ENCODE peak calls at places on chromosome 22, in five cellular contexts. One of them, this sample, is unnamed.

GRCh38 chr22:32020117-32020516 is 22.9 kb upstream of the SLC5A1 start:
- DNase-seq in WTC11: no peak
- DNase-seq in cardiac muscle cell: no peak
- DNase-seq in fibroblast of pulmonary artery: peak
- DNase-seq in GM23338: no peak
- DNase-seq in this sample: no peak

GRCh38 chr22:49323751-49324415 is 503.8 kb downstream of the BRD1 start:
- DNase-seq in cardiac muscle cell: no peak
- DNase-seq in WTC11: no peak
- DNase-seq in fibroblast of pulmonary artery: no peak
- DNase-seq in GM23338: no peak
- DNase-seq in this sample: no peak

GRCh38 chr22:41636467-41636866 is 15.4 kb downstream of the XRCC6 start:
- DNase-seq in GM23338: no peak
- DNase-seq in fibroblast of pulmonary artery: peak
- DNase-seq in WTC11: no peak
- DNase-seq in cardiac muscle cell: no peak
- DNase-seq in this sample: no peak

GRCh38 chr22:29040385-29041275 is 21.0 kb downstream of the C22orf31 start:
- DNase-seq in cardiac muscle cell: peak
- DNase-seq in GM23338: peak
- DNase-seq in WTC11: peak
- DNase-seq in fibroblast of pulmonary artery: peak
- DNase-seq in this sample: no peak

GRCh38 chr22:46861968-46862367 is 99.5 kb downstream of the TBC1D22A start:
- DNase-seq in cardiac muscle cell: no peak
- DNase-seq in GM23338: no peak
- DNase-seq in fibroblast of pulmonary artery: no peak
- DNase-seq in WTC11: no peak
- DNase-seq in this sample: no peak

GRCh38 chr22:49979587-49980264 is 19.2 kb downstream of the PIM3 start:
- DNase-seq in cardiac muscle cell: no peak
- DNase-seq in fibroblast of pulmonary artery: peak
- DNase-seq in WTC11: peak
- DNase-seq in GM23338: peak
- DNase-seq in this sample: no peak

GRCh38 chr22:25027052-25027525 is 74.6 kb downstream of the KIAA1671 start:
- DNase-seq in fibroblast of pulmonary artery: no peak
- DNase-seq in WTC11: no peak
- DNase-seq in cardiac muscle cell: no peak
- DNase-seq in GM23338: no peak
- DNase-seq in this sample: no peak

GRCh38 chr22:20062043-20062765 is 17.8 kb upstream of the DGCR8 start:
- DNase-seq in WTC11: no peak
- DNase-seq in fibroblast of pulmonary artery: no peak
- DNase-seq in GM23338: no peak
- DNase-seq in cardiac muscle cell: no peak
- DNase-seq in this sample: no peak

GRCh38 chr22:21937041-21937820 is 15.4 kb downstream of the PPM1F start:
- DNase-seq in fibroblast of pulmonary artery: no peak
- DNase-seq in WTC11: no peak
- DNase-seq in GM23338: no peak
- DNase-seq in cardiac muscle cell: no peak
- DNase-seq in this sample: no peak

GRCh38 chr22:38881464-38881871 is 9.5 kb upstream of the CBX6 start:
- DNase-seq in GM23338: no peak
- DNase-seq in fibroblast of pulmonary artery: peak
- DNase-seq in cardiac muscle cell: peak
- DNase-seq in WTC11: no peak
- DNase-seq in this sample: no peak

GRCh38 chr22:39148727-39149535 is 3.5 kb downstream of the CBX7 start:
- DNase-seq in GM23338: peak
- DNase-seq in WTC11: peak
- DNase-seq in fibroblast of pulmonary artery: no peak
- DNase-seq in cardiac muscle cell: no peak
- DNase-seq in this sample: no peak

GRCh38 chr22:17578129-17578754 is 14.9 kb downstream of the SLC25A18 start:
- DNase-seq in WTC11: no peak
- DNase-seq in fibroblast of pulmonary artery: peak
- DNase-seq in GM23338: no peak
- DNase-seq in cardiac muscle cell: no peak
- DNase-seq in this sample: no peak

GRCh38 chr22:20644071-20644642 is 129.8 kb upstream of the SERPIND1 start:
- DNase-seq in WTC11: no peak
- DNase-seq in cardiac muscle cell: no peak
- DNase-seq in GM23338: no peak
- DNase-seq in fibroblast of pulmonary artery: no peak
- DNase-seq in this sample: no peak

GRCh38 chr22:19497245-19497644 is 17.5 kb downstream of the CDC45 start:
- DNase-seq in fibroblast of pulmonary artery: peak
- DNase-seq in cardiac muscle cell: no peak
- DNase-seq in WTC11: no peak
- DNase-seq in GM23338: no peak
- DNase-seq in this sample: no peak

GRCh38 chr22:39144101-39144815 is 8.2 kb downstream of the CBX7 start:
- DNase-seq in cardiac muscle cell: no peak
- DNase-seq in WTC11: no peak
- DNase-seq in GM23338: peak
- DNase-seq in fibroblast of pulmonary artery: peak
- DNase-seq in this sample: no peak

GRCh38 chr22:47049078-47049609 is 286.7 kb downstream of the TBC1D22A start:
- DNase-seq in cardiac muscle cell: no peak
- DNase-seq in GM23338: no peak
- DNase-seq in WTC11: no peak
- DNase-seq in fibroblast of pulmonary artery: no peak
- DNase-seq in this sample: no peak

GRCh38 chr22:45876136-45877035 is 100.6 kb downstream of the WNT7B start:
- DNase-seq in fibroblast of pulmonary artery: no peak
- DNase-seq in GM23338: no peak
- DNase-seq in WTC11: no peak
- DNase-seq in cardiac muscle cell: no peak
- DNase-seq in this sample: no peak

GRCh38 chr22:23113067-23113846 is 28.5 kb downstream of the RSPH14 start:
- DNase-seq in fibroblast of pulmonary artery: peak
- DNase-seq in cardiac muscle cell: no peak
- DNase-seq in GM23338: no peak
- DNase-seq in WTC11: no peak
- DNase-seq in this sample: no peak

GRCh38 chr22:17818166-17818565 is 43.9 kb upstream of the BID start:
- DNase-seq in cardiac muscle cell: no peak
- DNase-seq in fibroblast of pulmonary artery: no peak
- DNase-seq in GM23338: no peak
- DNase-seq in WTC11: no peak
- DNase-seq in this sample: no peak

GRCh38 chr22:25745341-25746011 is 3.5 kb downstream of the MYO18B start:
- DNase-seq in cardiac muscle cell: no peak
- DNase-seq in GM23338: no peak
- DNase-seq in fibroblast of pulmonary artery: peak
- DNase-seq in WTC11: no peak
- DNase-seq in this sample: no peak

GRCh38 chr22:27990879-27991278 is 71.8 kb upstream of the PITPNB start:
- DNase-seq in WTC11: peak
- DNase-seq in fibroblast of pulmonary artery: peak
- DNase-seq in GM23338: peak
- DNase-seq in cardiac muscle cell: peak
- DNase-seq in this sample: no peak
- TF ChIP-seq CTCF in WTC11: peak
- TF ChIP-seq CTCF in fibroblast of pulmonary artery: peak
- TF ChIP-seq CTCF in GM23338: peak
- TF ChIP-seq CTCF in cardiac muscle cell: peak
- TF ChIP-seq CTCF in this sample: no peak

GRCh38 chr22:48052621-48052890 is 1290.1 kb downstream of the TBC1D22A start:
- DNase-seq in fibroblast of pulmonary artery: no peak
- DNase-seq in GM23338: no peak
- DNase-seq in WTC11: no peak
- DNase-seq in cardiac muscle cell: no peak
- DNase-seq in this sample: no peak
- TF ChIP-seq CTCF in fibroblast of pulmonary artery: no peak
- TF ChIP-seq CTCF in GM23338: no peak
- TF ChIP-seq CTCF in WTC11: no peak
- TF ChIP-seq CTCF in cardiac muscle cell: no peak
- TF ChIP-seq CTCF in this sample: no peak

GRCh38 chr22:35712672-35713071 is 5.0 kb upstream of the APOL5 start:
- DNase-seq in WTC11: no peak
- DNase-seq in GM23338: no peak
- DNase-seq in cardiac muscle cell: no peak
- DNase-seq in fibroblast of pulmonary artery: no peak
- DNase-seq in this sample: no peak
- TF ChIP-seq CTCF in WTC11: no peak
- TF ChIP-seq CTCF in GM23338: peak
- TF ChIP-seq CTCF in cardiac muscle cell: no peak
- TF ChIP-seq CTCF in fibroblast of pulmonary artery: no peak
- TF ChIP-seq CTCF in this sample: peak

GRCh38 chr22:44646141-44646540 is 55.9 kb upstream of the PRR5 start:
- DNase-seq in fibroblast of pulmonary artery: no peak
- DNase-seq in WTC11: no peak
- DNase-seq in GM23338: no peak
- DNase-seq in cardiac muscle cell: no peak
- DNase-seq in this sample: no peak
- TF ChIP-seq CTCF in fibroblast of pulmonary artery: no peak
- TF ChIP-seq CTCF in WTC11: no peak
- TF ChIP-seq CTCF in GM23338: no peak
- TF ChIP-seq CTCF in cardiac muscle cell: no peak
- TF ChIP-seq CTCF in this sample: no peak

This sample was measured in D721Med.